ENCODE peak calls at places on chromosomes 16 and 17, in four cellular contexts. W, Y, C and S are unnamed samples. For H3K4me1, the result is how much of the 10 kb centered on the place peaks cover.

GRCh38 chr16:57645691-57646387 is 17.4 kb downstream of the ADGRG1 start:
- DNase-seq in W (no peak), Y (no peak), C (peak), S (peak)

GRCh38 chr17:74918906-74919305 is 4.1 kb downstream of the USH1G start:
- DNase-seq in W (no peak), Y (no peak), C (no peak), S (no peak)

GRCh38 chr17:73787721-73788051 is 143.4 kb upstream of the SDK2 start:
- DNase-seq in W (no peak), Y (no peak), C (no peak), S (no peak)

GRCh38 chr16:82078125-82078524 is 43.1 kb downstream of the HSD17B2 start:
- DNase-seq in W (no peak), Y (no peak), C (no peak), S (no peak)

GRCh38 chr16:57475711-57476339 is 10.5 kb downstream of the DOK4 start:
- DNase-seq in W (peak), Y (peak), C (peak), S (no peak)

GRCh38 chr17:42052478-42052877 is 2.1 kb upstream of the C17orf113 start:
- DNase-seq in W (no peak), Y (no peak), C (no peak), S (no peak)

GRCh38 chr16:53991181-53992056 is 287.5 kb downstream of the FTO start:
- DNase-seq in W (no peak), Y (no peak), C (no peak), S (no peak)

GRCh38 chr17:37067555-37068111 is 118.9 kb downstream of the AATF start:
- DNase-seq in W (peak), Y (peak), C (peak), S (no peak)

GRCh38 chr17:3003401-3004149 is 59.8 kb downstream of the OR1D5 start:
- DNase-seq in W (no peak), Y (no peak), C (peak), S (peak)

GRCh38 chr17:74213897-74214386 is 571 bp downstream of the TTYH2 start:
- DNase-seq in W (no peak), Y (no peak), C (peak), S (peak)

GRCh38 chr17:46727572-46728348 is 90.7 kb downstream of the WNT3 start:
- DNase-seq in W (no peak), Y (no peak), C (no peak), S (no peak)

GRCh38 chr16:74607310-74607966 is 524 bp upstream of the GLG1 start:
- DNase-seq in W (no peak), Y (no peak), C (no peak), S (no peak)

GRCh38 chr17:48711128-48711527 is 11.2 kb downstream of the PRAC1 start:
- DNase-seq in W (no peak), Y (no peak), C (no peak), S (no peak)

GRCh38 chr16:50396770-50397525 is 28.2 kb upstream of the BRD7 start:
- DNase-seq in W (peak), Y (no peak), C (no peak), S (no peak)

GRCh38 chr17:3535253-3535995 is 22.2 kb downstream of the TRPV3 start:
- DNase-seq in W (peak), Y (no peak), C (peak), S (peak)

GRCh38 chr17:61574542-61575351 is 16.3 kb downstream of the NACA2 start:
- DNase-seq in W (peak), Y (no peak), C (no peak), S (no peak)

GRCh38 chr16:76787394-76787793 is 403.6 kb upstream of the MON1B start:
- DNase-seq in W (no peak), Y (no peak), C (no peak), S (no peak)

GRCh38 chr17:79365361-79365760 is 245.5 kb downstream of the RBFOX3 start:
- DNase-seq in W (no peak), Y (no peak), C (peak), S (peak)

GRCh38 chr17:79365836-79366831 is 244.7 kb downstream of the RBFOX3 start:
- DNase-seq in W (no peak), Y (no peak), C (peak), S (peak)

GRCh38 chr17:79369001-79369400 is 241.8 kb downstream of the RBFOX3 start:
- DNase-seq in W (no peak), Y (no peak), C (peak), S (peak)

GRCh38 chr17:79368521-79368920 is 242.3 kb downstream of the RBFOX3 start:
- DNase-seq in W (no peak), Y (no peak), C (peak), S (peak)

DNA sequence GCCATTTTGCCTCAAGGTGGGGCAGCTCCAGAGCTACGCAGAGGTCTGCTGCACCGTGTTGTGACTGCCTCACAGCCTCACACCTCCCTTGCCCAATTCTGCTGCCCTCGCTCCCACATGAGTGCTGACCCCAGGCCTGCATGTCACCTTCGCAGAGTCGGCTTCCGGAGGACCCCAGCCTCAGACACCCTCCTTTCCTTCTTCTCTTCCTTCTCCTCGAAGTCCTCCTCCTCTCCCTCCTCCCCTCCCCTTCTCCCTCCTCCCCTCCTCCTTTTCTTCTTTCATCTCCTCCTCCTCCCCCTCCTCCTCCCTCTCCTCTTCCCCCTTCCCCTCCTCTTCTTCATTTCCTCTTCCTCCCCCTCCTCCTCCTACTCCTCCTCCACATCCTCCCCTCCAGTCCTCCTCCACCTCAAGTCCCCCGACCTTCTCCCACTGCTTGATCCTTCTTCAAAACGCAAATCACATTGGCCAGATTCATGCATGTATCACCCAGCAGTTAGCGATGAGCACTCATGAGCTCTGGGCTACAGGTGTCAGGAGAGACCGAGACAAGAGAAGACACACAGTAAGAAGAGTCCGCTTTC is 243.8 kb downstream of the RBFOX3 start:
- DNase-seq in W (no peak), Y (no peak), C (no peak), S (no peak)
- H3K27ac ChIP-seq in W (no peak), Y (no peak), C (no peak), S (no peak)

DNA sequence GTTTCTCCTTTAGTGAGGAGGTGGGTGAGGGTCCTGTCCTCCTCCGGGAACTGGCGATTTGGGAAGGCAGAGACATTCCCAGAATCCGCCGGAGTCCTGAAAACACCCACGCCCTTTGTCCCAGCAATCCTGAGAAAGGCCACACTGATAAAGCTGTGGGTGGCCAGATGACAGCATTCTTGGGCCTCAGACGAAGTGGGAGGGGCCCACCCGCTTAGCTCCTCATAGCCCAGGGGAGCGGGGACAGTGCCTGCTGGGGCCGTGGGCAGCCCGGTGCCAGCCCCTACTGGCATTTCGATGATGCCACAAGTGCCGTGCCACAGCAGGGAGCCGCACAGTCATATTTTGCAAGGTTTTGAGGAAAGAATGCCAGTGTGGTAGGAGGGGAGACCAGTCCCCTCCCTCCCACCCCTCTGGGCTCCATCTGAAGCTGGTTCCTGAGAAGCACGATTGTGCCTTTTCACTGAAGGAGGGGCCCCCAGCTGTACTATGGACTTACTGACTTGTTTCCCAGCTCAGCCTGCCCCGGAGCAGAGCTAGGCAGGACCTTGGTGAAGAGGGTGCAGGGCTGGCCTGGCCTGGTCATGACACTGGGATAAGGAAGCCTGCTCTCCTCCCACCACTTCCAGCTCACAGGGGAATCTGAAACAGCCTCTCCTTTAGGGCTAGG is 20.9 kb upstream of the MPRIP start:
- DNase-seq in W (no peak), Y (peak), C (peak), S (peak)
- H3K4me1 ChIP-seq in W (half or more), Y (under half), C (under half), S (under half)

DNA sequence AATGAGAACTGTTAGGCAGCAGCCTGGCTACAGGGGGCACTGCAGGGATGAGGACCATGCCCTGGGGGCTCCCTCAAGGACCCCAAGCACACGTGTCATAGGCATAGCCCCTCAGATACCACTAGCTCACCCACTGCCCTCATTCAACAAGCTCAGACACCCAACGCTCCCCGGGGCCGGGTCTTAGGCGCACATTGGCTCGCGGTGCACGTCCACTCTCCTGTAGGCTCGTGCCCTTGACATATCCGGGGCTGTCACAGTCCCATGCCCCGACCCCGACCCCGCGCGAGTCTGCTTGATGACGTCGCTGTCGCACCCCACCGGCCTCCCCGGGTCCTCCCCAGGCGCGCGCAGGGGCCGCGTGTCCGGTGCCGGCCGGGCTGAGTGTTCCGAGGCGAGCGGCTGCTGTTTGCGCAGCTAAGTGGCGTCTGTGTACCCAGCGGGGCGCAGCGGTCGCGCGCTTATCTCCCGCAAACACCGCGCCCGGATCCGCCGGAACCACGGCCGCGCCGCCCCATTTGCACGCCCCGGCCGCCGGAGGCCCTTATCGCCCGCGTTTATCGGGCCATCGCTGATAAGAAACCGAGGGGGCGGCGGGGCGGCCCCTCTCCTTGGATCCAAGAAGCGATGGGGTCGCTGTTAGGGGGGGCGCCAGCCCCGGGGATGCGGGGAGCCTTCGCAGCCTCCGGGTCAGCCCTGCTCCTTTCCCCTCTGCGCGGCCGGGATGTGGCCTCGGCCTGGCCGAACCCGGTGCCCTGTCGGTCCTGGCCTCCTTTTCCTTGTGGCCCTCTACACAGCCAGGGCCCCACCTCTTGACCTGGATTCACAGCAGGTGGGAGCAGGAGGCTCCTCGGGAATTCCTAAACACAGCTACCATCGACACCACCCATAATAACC is 20.7 kb upstream of the NAGS start:
- DNase-seq in W (no peak), Y (no peak), C (peak), S (no peak)
- H3K4me3 ChIP-seq in W (no peak), Y (peak), C (peak), S (peak)

GRCh38 chr16:46882940-46883307 is 1.2 kb upstream of the GPT2 start:
- DNase-seq in W (no peak), Y (no peak), C (no peak), S (no peak)
- H3K27ac ChIP-seq in W (no peak), Y (peak), C (peak), S (no peak)

GRCh38 chr16:67396775-67397450 is 3.6 kb upstream of the TPPP3 start:
- DNase-seq in W (no peak), Y (no peak), C (no peak), S (no peak)

GRCh38 chr16:67397451-67397801 is 4.1 kb upstream of the TPPP3 start:
- DNase-seq in W (no peak), Y (no peak), C (peak), S (no peak)

GRCh38 chr16:67398546-67399217 is 5.4 kb upstream of the TPPP3 start:
- DNase-seq in W (no peak), Y (no peak), C (peak), S (no peak)

GRCh38 chr16:67399218-67399733 is 6.0 kb upstream of the TPPP3 start:
- DNase-seq in W (no peak), Y (no peak), C (peak), S (no peak)

GRCh38 chr16:67397812-67398545 is 4.7 kb upstream of the TPPP3 start:
- DNase-seq in W (no peak), Y (no peak), C (peak), S (no peak)
- H3K4me1 ChIP-seq in W (under half), Y (under half), C (under half), S (half or more)

DNA sequence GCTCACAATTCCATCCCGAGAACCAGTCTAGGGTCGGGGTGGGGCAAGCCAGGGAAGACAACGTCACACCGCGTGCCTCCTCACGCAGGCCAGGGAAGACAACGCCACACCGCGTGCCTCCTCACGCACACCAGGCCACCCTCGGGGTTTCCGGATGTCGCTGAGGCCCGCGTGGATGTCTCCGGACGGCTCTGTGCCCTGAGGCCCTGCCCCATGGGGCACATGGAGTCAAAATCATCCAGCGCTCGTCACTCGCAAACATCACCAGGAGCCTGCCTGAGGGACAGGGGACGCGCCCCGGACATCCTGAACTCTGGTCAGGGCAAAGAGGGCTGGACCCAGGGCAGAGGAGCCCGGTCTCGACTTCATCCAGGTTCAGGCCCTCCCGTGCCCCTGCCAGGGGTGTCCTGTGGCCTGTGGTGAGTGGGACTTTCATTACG is 3.7 kb downstream of the TMEM204 start:
- DNase-seq in W (no peak), Y (no peak), C (peak), S (peak)
- H3K4me3 ChIP-seq in W (no peak), Y (peak), C (peak), S (peak)

GRCh38 chr17:58335061-58335731 is 6.6 kb upstream of the TSPOAP1 start:
- DNase-seq in W (no peak), Y (no peak), C (no peak), S (no peak)
- H3K27ac ChIP-seq in W (no peak), Y (peak), C (no peak), S (peak)